ENCODE peak calls at places on chromosomes 1 and 21, in six cellular contexts. I, L, Z, C, T and V are unnamed samples.

GRCh38 chr1:38014171-38014570 is 1.6 kb downstream of the UTP11 start:
- DNase-seq in I (no peak), C (no peak), T (no peak), L (no peak), Z (peak; percentile 39), V (no peak)

GRCh38 chr1:222390181-222390580 is 157.7 kb downstream of the HHIPL2 start:
- DNase-seq in T (no peak), C (no peak), Z (peak; percentile 21), I (no peak), L (no peak), V (no peak)

GRCh38 chr1:162388615-162389014 is 7.1 kb downstream of the C1orf226 start:
- DNase-seq in Z (peak; percentile 46), T (no peak), I (no peak), C (no peak), L (no peak), V (no peak)

GRCh38 chr1:93694833-93695232 is 13.2 kb upstream of the BCAR3 start:
- DNase-seq in C (no peak), Z (no peak), I (no peak), L (no peak), T (no peak), V (no peak)

GRCh38 chr1:119363162-119363561 is 5.4 kb upstream of the HAO2 start:
- DNase-seq in C (no peak), L (no peak), I (no peak), T (no peak), Z (no peak), V (no peak)

GRCh38 chr21:31538821-31539220 is 120.7 kb upstream of the SOD1 start:
- DNase-seq in T (no peak), C (no peak), L (no peak), Z (no peak), I (no peak), V (no peak)

GRCh38 chr1:240189386-240189989 is 97.8 kb downstream of the FMN2 start:
- DNase-seq in L (peak; percentile 48), T (no peak), C (no peak), Z (peak; percentile 48), I (peak; percentile 44), V (no peak)

GRCh38 chr21:44024895-44025353 is 12.8 kb downstream of the TRAPPC10 start:
- DNase-seq in T (no peak), Z (peak; percentile 92), I (peak; percentile 15), C (no peak), L (peak; percentile 79), V (no peak)

GRCh38 chr1:70909262-70909817 is 138.3 kb downstream of the PTGER3 start:
- DNase-seq in C (no peak), L (no peak), Z (no peak), T (no peak), I (no peak), V (no peak)

GRCh38 chr1:243693764-243694163 is 156.3 kb downstream of the AKT3 start:
- DNase-seq in L (no peak), Z (no peak), C (no peak), I (no peak), T (no peak), V (no peak)

GRCh38 chr1:185008746-185009360 is 34.5 kb upstream of the NIBAN1 start:
- DNase-seq in L (no peak), C (no peak), Z (no peak), T (no peak), I (no peak), V (no peak)

GRCh38 chr21:31203371-31204054 is 140.5 kb downstream of the TIAM1 start:
- DNase-seq in I (no peak), C (no peak), Z (no peak), T (no peak), L (no peak), V (no peak)

GRCh38 chr21:39141502-39141901 is 41.7 kb downstream of the PSMG1 start:
- DNase-seq in C (no peak), I (no peak), T (no peak), L (no peak), Z (peak; percentile 59), V (no peak)

GRCh38 chr1:37474697-37475379 is 458 bp downstream of the ZC3H12A start:
- DNase-seq in I (no peak), C (no peak), Z (peak; percentile 60), L (no peak), T (no peak), V (no peak)

GRCh38 chr1:75861831-75862230 is 65.1 kb downstream of the MSH4 start:
- DNase-seq in T (no peak), C (no peak), Z (no peak), L (no peak), I (no peak), V (no peak)

GRCh38 chr1:46510998-46511365 is 21.3 kb downstream of the DMBX1 start:
- DNase-seq in Z (no peak), L (no peak), I (no peak), C (no peak), T (no peak), V (no peak)

GRCh38 chr1:152015766-152016165 is 21.0 kb downstream of the S100A11 start:
- DNase-seq in Z (no peak), C (no peak), I (no peak), L (no peak), T (no peak), V (no peak)

GRCh38 chr1:226532553-226532952 is 16.0 kb upstream of the STUM start:
- DNase-seq in I (no peak), Z (no peak), T (no peak), C (no peak), L (no peak), V (no peak)

GRCh38 chr1:30449003-30449402 is 274.4 kb downstream of the MATN1 start:
- DNase-seq in I (no peak), T (no peak), L (no peak), C (no peak), Z (no peak), V (no peak)

GRCh38 chr1:96234299-96234698 is 487.3 kb upstream of the PTBP2 start:
- DNase-seq in I (no peak), C (no peak), Z (peak; percentile 46), T (no peak), L (no peak), V (no peak)

GRCh38 chr1:111201275-111202090 is 1.0 kb upstream of the DENND2D start:
- DNase-seq in Z (no peak), T (no peak), C (no peak), L (no peak), I (no peak), V (no peak)

GRCh38 chr1:153346067-153346723 is 2.4 kb downstream of the PGLYRP4 start:
- DNase-seq in L (no peak), C (no peak), I (no peak), T (no peak), Z (no peak), V (no peak)

GRCh38 chr1:17010601-17011438 is 908 bp downstream of the ATP13A2 start:
- DNase-seq in Z (peak; percentile 54), L (no peak), C (no peak), T (no peak), I (peak; percentile 47), V (peak; percentile 19)

GRCh38 chr1:157798211-157798610 is 21.3 kb upstream of the FCRL2 start:
- DNase-seq in C (no peak), L (no peak), Z (no peak), I (no peak), T (no peak), V (no peak)

GRCh38 chr1:94063379-94063778 is 57.6 kb downstream of the ABCA4 start:
- DNase-seq in T (no peak), L (peak; percentile 35), Z (peak; percentile 54), I (no peak), C (no peak), V (no peak)

GRCh38 chr1:161381707-161382106 is 14.0 kb upstream of the CFAP126 start:
- DNase-seq in C (no peak), T (no peak), Z (peak; percentile 47), I (no peak), L (no peak), V (no peak)

GRCh38 chr1:175232335-175232734 is 39.8 kb upstream of the KIAA0040 start:
- DNase-seq in C (no peak), Z (no peak), I (no peak), T (no peak), L (no peak), V (no peak)

GRCh38 chr1:221457706-221458429 is 284.0 kb downstream of the DUSP10 start:
- DNase-seq in L (no peak), Z (peak; percentile 77), C (no peak), I (no peak), T (no peak), V (no peak)

GRCh38 chr1:171220551-171221175 is 27.6 kb upstream of the FMO1 start:
- DNase-seq in L (no peak), I (peak; percentile 50), T (no peak), Z (peak; percentile 53), C (no peak), V (no peak)

GRCh38 chr21:35925497-35925896 is 134.8 kb downstream of the SETD4 start:
- DNase-seq in Z (peak; percentile 6), I (no peak), T (no peak), L (no peak), C (no peak), V (no peak)

GRCh38 chr1:75625795-75626194 is 14.9 kb upstream of the SLC44A5 start:
- DNase-seq in I (no peak), C (no peak), Z (no peak), L (no peak), T (no peak), V (no peak)

GRCh38 chr1:87329051-87329755 is 523 bp downstream of the LMO4 start:
- DNase-seq in T (no peak), I (peak; percentile 61), Z (peak; percentile 56), C (peak; percentile 36), L (peak; percentile 69), V (no peak)

GRCh38 chr1:234955107-234955731 is 173.4 kb downstream of the TOMM20 start:
- DNase-seq in Z (peak; percentile 76), C (no peak), L (peak; percentile 79), I (no peak), T (no peak), V (no peak)

GRCh38 chr1:75615664-75616435 is 4.9 kb upstream of the SLC44A5 start:
- DNase-seq in T (no peak), Z (peak; percentile 43), C (no peak), L (no peak), I (peak; percentile 36), V (peak; percentile 8)

GRCh38 chr1:54475357-54476230 is 69.4 kb upstream of the SSBP3 start:
- DNase-seq in L (no peak), I (no peak), Z (no peak), C (no peak), T (no peak), V (no peak)